ENCODE peak calls at places on chromosomes 6 and 20, in six cellular contexts. One of them, this sample, is unnamed.

GRCh38 chr6:31952140-31952805 is 6.4 kb downstream of the CFB start:
- DNase-seq in HS-5: no peak
- DNase-seq in EL: peak; percentile 65
- DNase-seq in COR-L47: peak; percentile 22
- DNase-seq in activated CD4-positive, CD25-positive, alpha-beta regulatory T cell: peak; percentile 12
- DNase-seq in bronchial epithelial cell: peak; percentile 32
- DNase-seq in this sample: no peak

GRCh38 chr20:57251344-57251743 is 15.1 kb downstream of the BMP7 start:
- DNase-seq in HS-5: no peak
- DNase-seq in EL: no peak
- DNase-seq in COR-L47: no peak
- DNase-seq in bronchial epithelial cell: no peak
- DNase-seq in activated CD4-positive, CD25-positive, alpha-beta regulatory T cell: no peak
- DNase-seq in this sample: no peak

GRCh38 chr20:13817342-13817741 is 32.5 kb downstream of the NDUFAF5 start:
- DNase-seq in COR-L47: no peak
- DNase-seq in EL: peak; percentile 30
- DNase-seq in bronchial epithelial cell: peak; percentile 64
- DNase-seq in HS-5: no peak
- DNase-seq in activated CD4-positive, CD25-positive, alpha-beta regulatory T cell: no peak
- DNase-seq in this sample: no peak

GRCh38 chr6:108179741-108180140 is 13.9 kb downstream of the NR2E1 start:
- DNase-seq in activated CD4-positive, CD25-positive, alpha-beta regulatory T cell: no peak
- DNase-seq in bronchial epithelial cell: no peak
- DNase-seq in EL: no peak
- DNase-seq in COR-L47: no peak
- DNase-seq in HS-5: no peak
- DNase-seq in this sample: no peak

GRCh38 chr6:148398686-148399085 is 56.0 kb downstream of the SASH1 start:
- DNase-seq in EL: no peak
- DNase-seq in HS-5: no peak
- DNase-seq in COR-L47: no peak
- DNase-seq in bronchial epithelial cell: no peak
- DNase-seq in activated CD4-positive, CD25-positive, alpha-beta regulatory T cell: no peak
- DNase-seq in this sample: no peak

GRCh38 chr6:36862164-36862847 is 12.3 kb downstream of the PPIL1 start:
- DNase-seq in activated CD4-positive, CD25-positive, alpha-beta regulatory T cell: no peak
- DNase-seq in bronchial epithelial cell: peak; percentile 94
- DNase-seq in HS-5: no peak
- DNase-seq in COR-L47: no peak
- DNase-seq in EL: no peak
- DNase-seq in this sample: no peak

GRCh38 chr6:163984446-163984936 is 570.0 kb downstream of the QKI start:
- DNase-seq in COR-L47: no peak
- DNase-seq in EL: peak; percentile 19
- DNase-seq in bronchial epithelial cell: no peak
- DNase-seq in activated CD4-positive, CD25-positive, alpha-beta regulatory T cell: no peak
- DNase-seq in HS-5: no peak
- DNase-seq in this sample: no peak

GRCh38 chr6:52495859-52496396 is 75.8 kb downstream of the EFHC1 start:
- DNase-seq in bronchial epithelial cell: no peak
- DNase-seq in COR-L47: no peak
- DNase-seq in activated CD4-positive, CD25-positive, alpha-beta regulatory T cell: no peak
- DNase-seq in HS-5: no peak
- DNase-seq in EL: no peak
- DNase-seq in this sample: no peak

GRCh38 chr6:151338816-151339215 is 52.5 kb downstream of the ZBTB2 start:
- DNase-seq in activated CD4-positive, CD25-positive, alpha-beta regulatory T cell: no peak
- DNase-seq in HS-5: no peak
- DNase-seq in bronchial epithelial cell: no peak
- DNase-seq in COR-L47: no peak
- DNase-seq in EL: no peak
- DNase-seq in this sample: no peak

GRCh38 chr6:130037207-130037811 is 18.9 kb downstream of the L3MBTL3 start:
- DNase-seq in bronchial epithelial cell: no peak
- DNase-seq in activated CD4-positive, CD25-positive, alpha-beta regulatory T cell: no peak
- DNase-seq in COR-L47: no peak
- DNase-seq in EL: peak; percentile 7
- DNase-seq in HS-5: no peak
- DNase-seq in this sample: no peak

GRCh38 chr20:8473459-8473858 is 341.4 kb downstream of the PLCB1 start:
- DNase-seq in HS-5: no peak
- DNase-seq in COR-L47: no peak
- DNase-seq in bronchial epithelial cell: no peak
- DNase-seq in activated CD4-positive, CD25-positive, alpha-beta regulatory T cell: no peak
- DNase-seq in EL: peak; percentile 4
- DNase-seq in this sample: no peak

GRCh38 chr6:45667265-45667664 is 289.5 kb upstream of the SUPT3H start:
- DNase-seq in activated CD4-positive, CD25-positive, alpha-beta regulatory T cell: no peak
- DNase-seq in bronchial epithelial cell: no peak
- DNase-seq in HS-5: no peak
- DNase-seq in COR-L47: no peak
- DNase-seq in EL: no peak
- DNase-seq in this sample: no peak

GRCh38 chr6:154448448-154449096 is 61.9 kb downstream of the CNKSR3 start:
- DNase-seq in activated CD4-positive, CD25-positive, alpha-beta regulatory T cell: no peak
- DNase-seq in COR-L47: no peak
- DNase-seq in HS-5: no peak
- DNase-seq in EL: peak; percentile 88
- DNase-seq in bronchial epithelial cell: peak; percentile 41
- DNase-seq in this sample: no peak

GRCh38 chr6:83707829-83708545 is 914 bp downstream of the SNAP91 start:
- DNase-seq in HS-5: no peak
- DNase-seq in COR-L47: peak; percentile 38
- DNase-seq in EL: peak; percentile 16
- DNase-seq in activated CD4-positive, CD25-positive, alpha-beta regulatory T cell: no peak
- DNase-seq in bronchial epithelial cell: no peak
- DNase-seq in this sample: no peak

GRCh38 chr6:144094731-144095133 is 641 bp downstream of the SF3B5 start:
- DNase-seq in HS-5: no peak
- DNase-seq in EL: no peak
- DNase-seq in bronchial epithelial cell: no peak
- DNase-seq in COR-L47: no peak
- DNase-seq in activated CD4-positive, CD25-positive, alpha-beta regulatory T cell: no peak
- DNase-seq in this sample: no peak

GRCh38 chr6:139262519-139263300 is 29.1 kb downstream of the TXLNB start:
- DNase-seq in COR-L47: peak; percentile 55
- DNase-seq in activated CD4-positive, CD25-positive, alpha-beta regulatory T cell: no peak
- DNase-seq in bronchial epithelial cell: peak; percentile 74
- DNase-seq in HS-5: no peak
- DNase-seq in EL: no peak
- DNase-seq in this sample: no peak

GRCh38 chr6:72216222-72217106 is 330.1 kb downstream of the RIMS1 start:
- DNase-seq in COR-L47: no peak
- DNase-seq in activated CD4-positive, CD25-positive, alpha-beta regulatory T cell: no peak
- DNase-seq in bronchial epithelial cell: no peak
- DNase-seq in HS-5: no peak
- DNase-seq in EL: no peak
- DNase-seq in this sample: no peak

GRCh38 chr20:20369353-20370086 is 1.6 kb downstream of the INSM1 start:
- DNase-seq in activated CD4-positive, CD25-positive, alpha-beta regulatory T cell: no peak
- DNase-seq in HS-5: no peak
- DNase-seq in bronchial epithelial cell: peak; percentile 12
- DNase-seq in EL: no peak
- DNase-seq in COR-L47: peak; percentile 67
- DNase-seq in this sample: no peak

GRCh38 chr6:143607959-143608358 is 69.8 kb upstream of the PHACTR2 start:
- DNase-seq in bronchial epithelial cell: no peak
- DNase-seq in HS-5: no peak
- DNase-seq in COR-L47: peak; percentile 17
- DNase-seq in EL: no peak
- DNase-seq in activated CD4-positive, CD25-positive, alpha-beta regulatory T cell: no peak
- DNase-seq in this sample: no peak

GRCh38 chr6:149397384-149397783 is 2.7 kb upstream of the SUMO4 start:
- DNase-seq in bronchial epithelial cell: no peak
- DNase-seq in EL: no peak
- DNase-seq in activated CD4-positive, CD25-positive, alpha-beta regulatory T cell: no peak
- DNase-seq in HS-5: no peak
- DNase-seq in COR-L47: no peak
- DNase-seq in this sample: no peak

GRCh38 chr6:19896580-19897010 is 59.4 kb downstream of the ID4 start:
- DNase-seq in EL: no peak
- DNase-seq in activated CD4-positive, CD25-positive, alpha-beta regulatory T cell: no peak
- DNase-seq in COR-L47: peak; percentile 45
- DNase-seq in HS-5: no peak
- DNase-seq in bronchial epithelial cell: peak; percentile 19
- DNase-seq in this sample: no peak

GRCh38 chr20:63701329-63702035 is 5.0 kb downstream of the TNFRSF6B start:
- DNase-seq in EL: peak; percentile 1
- DNase-seq in COR-L47: no peak
- DNase-seq in bronchial epithelial cell: no peak
- DNase-seq in HS-5: no peak
- DNase-seq in activated CD4-positive, CD25-positive, alpha-beta regulatory T cell: no peak
- DNase-seq in this sample: no peak

GRCh38 chr20:9031951-9032350 is 36.9 kb upstream of the PLCB4 start:
- DNase-seq in activated CD4-positive, CD25-positive, alpha-beta regulatory T cell: no peak
- DNase-seq in bronchial epithelial cell: no peak
- DNase-seq in EL: no peak
- DNase-seq in HS-5: no peak
- DNase-seq in COR-L47: no peak
- DNase-seq in this sample: no peak

GRCh38 chr6:11426571-11426970 is 111.0 kb upstream of the TMEM170B start:
- DNase-seq in HS-5: no peak
- DNase-seq in EL: no peak
- DNase-seq in bronchial epithelial cell: no peak
- DNase-seq in COR-L47: no peak
- DNase-seq in activated CD4-positive, CD25-positive, alpha-beta regulatory T cell: no peak
- DNase-seq in this sample: no peak

GRCh38 chr6:81998432-81998831 is 246.0 kb upstream of the TENT5A start:
- DNase-seq in HS-5: peak; percentile 48
- DNase-seq in COR-L47: no peak
- DNase-seq in activated CD4-positive, CD25-positive, alpha-beta regulatory T cell: no peak
- DNase-seq in EL: peak; percentile 69
- DNase-seq in bronchial epithelial cell: peak; percentile 49
- DNase-seq in this sample: no peak

GRCh38 chr6:35737413-35738211 is 780 bp downstream of the ARMC12 start:
- DNase-seq in bronchial epithelial cell: peak; percentile 77
- DNase-seq in EL: peak; percentile 78
- DNase-seq in HS-5: peak; percentile 47
- DNase-seq in activated CD4-positive, CD25-positive, alpha-beta regulatory T cell: no peak
- DNase-seq in COR-L47: peak; percentile 59
- DNase-seq in this sample: no peak

GRCh38 chr20:56788041-56788670 is 159.1 kb downstream of the TFAP2C start:
- DNase-seq in bronchial epithelial cell: peak; percentile 96
- DNase-seq in COR-L47: no peak
- DNase-seq in EL: peak; percentile 99
- DNase-seq in HS-5: peak; percentile 93
- DNase-seq in activated CD4-positive, CD25-positive, alpha-beta regulatory T cell: no peak
- DNase-seq in this sample: no peak

GRCh38 chr6:169635345-169635744 is 66.5 kb downstream of the WDR27 start:
- DNase-seq in activated CD4-positive, CD25-positive, alpha-beta regulatory T cell: no peak
- DNase-seq in HS-5: no peak
- DNase-seq in bronchial epithelial cell: no peak
- DNase-seq in COR-L47: no peak
- DNase-seq in EL: no peak
- DNase-seq in this sample: no peak

GRCh38 chr20:50932016-50932338 is 740 bp upstream of the ADNP start:
- DNase-seq in activated CD4-positive, CD25-positive, alpha-beta regulatory T cell: no peak
- DNase-seq in EL: no peak
- DNase-seq in bronchial epithelial cell: no peak
- DNase-seq in COR-L47: no peak
- DNase-seq in HS-5: no peak
- DNase-seq in this sample: no peak

GRCh38 chr6:117906905-117907599 is at the start of gene SLC35F1:
- DNase-seq in EL: peak; percentile 8
- DNase-seq in activated CD4-positive, CD25-positive, alpha-beta regulatory T cell: no peak
- DNase-seq in HS-5: no peak
- DNase-seq in bronchial epithelial cell: no peak
- DNase-seq in COR-L47: peak; percentile 17
- DNase-seq in this sample: no peak

GRCh38 chr20:43187476-43188233 is 2.1 kb downstream of the PTPRT start:
- DNase-seq in activated CD4-positive, CD25-positive, alpha-beta regulatory T cell: peak; percentile 10
- DNase-seq in COR-L47: no peak
- DNase-seq in HS-5: peak; percentile 2
- DNase-seq in bronchial epithelial cell: peak; percentile 36
- DNase-seq in EL: peak; percentile 48
- DNase-seq in this sample: peak; percentile 11

GRCh38 chr6:70198825-70199224 is 104.1 kb downstream of the COL9A1 start:
- DNase-seq in COR-L47: no peak
- DNase-seq in EL: no peak
- DNase-seq in bronchial epithelial cell: no peak
- DNase-seq in HS-5: no peak
- DNase-seq in activated CD4-positive, CD25-positive, alpha-beta regulatory T cell: no peak
- DNase-seq in this sample: no peak

GRCh38 chr6:3861424-3861823 is 12.3 kb downstream of the FAM50B start:
- DNase-seq in activated CD4-positive, CD25-positive, alpha-beta regulatory T cell: no peak
- DNase-seq in EL: no peak
- DNase-seq in COR-L47: no peak
- DNase-seq in bronchial epithelial cell: peak; percentile 50
- DNase-seq in HS-5: no peak
- DNase-seq in this sample: no peak

GRCh38 chr6:36130672-36131516 is 581 bp downstream of the MAPK13 start:
- DNase-seq in HS-5: no peak
- DNase-seq in EL: no peak
- DNase-seq in bronchial epithelial cell: no peak
- DNase-seq in activated CD4-positive, CD25-positive, alpha-beta regulatory T cell: peak; percentile 23
- DNase-seq in COR-L47: peak; percentile 69
- DNase-seq in this sample: peak; percentile 26